ENCODE peak calls at places on chromosomes 1 and 21, in five cellular contexts. F, C, Q, I and Z are unnamed samples.

GRCh38 chr1:174875306-174875705 is 124.4 kb upstream of the CACYBP start:
- DNase-seq in Q (peak), I (no peak), F (no peak), C (no peak), Z (no peak)

GRCh38 chr21:15967661-15968060 is 237.9 kb downstream of the USP25 start:
- DNase-seq in F (no peak), I (no peak), C (no peak), Q (no peak), Z (no peak)

GRCh38 chr1:178488393-178488792 is 8.4 kb downstream of the CLEC20A start:
- DNase-seq in I (no peak), F (no peak), Q (no peak), C (no peak), Z (no peak)

GRCh38 chr1:218380125-218380977 is 35.2 kb downstream of the TGFB2 start:
- DNase-seq in I (no peak), F (no peak), C (no peak), Q (no peak), Z (no peak)

GRCh38 chr1:156677616-156678596 is 699 bp upstream of the NES start:
- DNase-seq in F (no peak), C (peak), I (no peak), Q (no peak), Z (peak)

GRCh38 chr1:222829868-222830267 is 15.0 kb downstream of the DISP1 start:
- DNase-seq in Q (no peak), F (no peak), C (no peak), I (no peak), Z (no peak)

GRCh38 chr1:226060976-226061792 is 1.3 kb upstream of the H3-3A start:
- DNase-seq in C (no peak), F (no peak), Q (no peak), I (no peak), Z (no peak)

GRCh38 chr1:207034998-207035397 is 2.4 kb upstream of the C1orf116 start:
- DNase-seq in Q (no peak), C (no peak), F (no peak), I (no peak), Z (no peak)

GRCh38 chr1:25774921-25775774 is 24.8 kb upstream of the SELENON start:
- DNase-seq in C (peak), I (peak), F (no peak), Q (peak), Z (no peak)

GRCh38 chr1:9870572-9870971 is 39.5 kb downstream of the CTNNBIP1 start:
- DNase-seq in Q (no peak), F (no peak), I (no peak), C (no peak), Z (no peak)

GRCh38 chr1:10755977-10756521 is 40.4 kb downstream of the CASZ1 start:
- DNase-seq in I (peak), C (peak), F (no peak), Q (peak), Z (no peak)

GRCh38 chr1:204348722-204349121 is 11.0 kb downstream of the PLEKHA6 start:
- DNase-seq in Q (no peak), I (no peak), F (no peak), C (peak), Z (no peak)

GRCh38 chr1:81703352-81703735 is 97.4 kb upstream of the ADGRL2 start:
- DNase-seq in C (no peak), I (no peak), F (no peak), Q (no peak), Z (no peak)